ENCODE peak calls at places on chromosomes 1 and 21, in seven cellular contexts. R, O, Z, X, Y, H and T are unnamed samples.
A peak's percentile ranks its signal among the peaks of the same experiment; 100 is the strongest.

GRCh38 chr1:227950735-227951224 is 3.0 kb upstream of the WNT9A start:
- DNase-seq in R (no peak), O (no peak), Z (no peak), X (no peak), Y (no peak), H (peak; percentile 74), T (no peak)

GRCh38 chr1:98099501-98099900 is 178.7 kb upstream of the DPYD start:
- DNase-seq in R (no peak), O (no peak), Z (no peak), X (no peak), Y (no peak), H (no peak), T (no peak)

GRCh38 chr1:22104865-22105437 is 37.9 kb downstream of the WNT4 start:
- DNase-seq in R (no peak), O (no peak), Z (no peak), X (no peak), Y (no peak), H (no peak), T (no peak)

GRCh38 chr1:12132078-12132477 is 34.7 kb upstream of the TNFRSF1B start:
- DNase-seq in R (peak; percentile 41), O (no peak), Z (no peak), X (no peak), Y (no peak), H (no peak), T (no peak)

GRCh38 chr1:225449261-225449660 is 21.4 kb upstream of the LBR start:
- DNase-seq in R (no peak), O (no peak), Z (no peak), X (no peak), Y (no peak), H (no peak), T (no peak)

GRCh38 chr1:115314765-115315164 is 23.3 kb downstream of the NGF start:
- DNase-seq in R (peak; percentile 92), O (no peak), Z (no peak), X (peak; percentile 83), Y (no peak), H (no peak), T (peak; percentile 66)

GRCh38 chr1:225919906-225920305 is 4.1 kb downstream of the PYCR2 start:
- DNase-seq in R (peak; percentile 83), O (no peak), Z (no peak), X (peak; percentile 94), Y (peak; percentile 80), H (peak; percentile 92), T (peak; percentile 85)

GRCh38 chr1:4962836-4963235 is 308.4 kb downstream of the AJAP1 start:
- DNase-seq in R (no peak), O (no peak), Z (no peak), X (no peak), Y (no peak), H (no peak), T (no peak)

GRCh38 chr1:65846911-65847310 is 54.2 kb downstream of the PDE4B start:
- DNase-seq in R (no peak), O (no peak), Z (no peak), X (peak; percentile 17), Y (no peak), H (no peak), T (no peak)

GRCh38 chr1:204065986-204066300 is 7.0 kb upstream of the SOX13 start:
- DNase-seq in R (no peak), O (no peak), Z (no peak), X (no peak), Y (no peak), H (no peak), T (no peak)

GRCh38 chr1:202184750-202185460 is 8.7 kb upstream of the LGR6 start:
- DNase-seq in R (peak; percentile 85), O (peak; percentile 64), Z (no peak), X (peak; percentile 88), Y (peak; percentile 83), H (peak; percentile 94), T (peak; percentile 93)

GRCh38 chr1:151526735-151527520 is 13.2 kb upstream of the TUFT1 start:
- DNase-seq in R (no peak), O (no peak), Z (no peak), X (no peak), Y (no peak), H (no peak), T (no peak)

GRCh38 chr21:34874689-34875513 is 174.2 kb downstream of the RUNX1 start:
- DNase-seq in R (no peak), O (no peak), Z (no peak), X (no peak), Y (no peak), H (no peak), T (no peak)

GRCh38 chr21:41957991-41958766 is 4.4 kb upstream of the C2CD2 start:
- DNase-seq in R (peak; percentile 93), O (no peak), Z (no peak), X (peak; percentile 94), Y (peak; percentile 43), H (no peak), T (peak; percentile 90)

GRCh38 chr1:155078496-155079209 is at the start of gene EFNA3:
- DNase-seq in R (peak; percentile 40), O (peak; percentile 49), Z (no peak), X (peak; percentile 61), Y (peak; percentile 85), H (no peak), T (peak; percentile 97)

GRCh38 chr1:70264875-70265274 is 43.7 kb downstream of the SRSF11 start:
- DNase-seq in R (no peak), O (no peak), Z (no peak), X (no peak), Y (no peak), H (no peak), T (no peak)

GRCh38 chr1:221845650-221846371 is 103.9 kb upstream of the DUSP10 start:
- DNase-seq in R (peak; percentile 91), O (no peak), Z (no peak), X (peak; percentile 65), Y (no peak), H (no peak), T (peak; percentile 37)

GRCh38 chr1:52877554-52877953 is 35.0 kb downstream of the ZYG11A start:
- DNase-seq in R (peak; percentile 28), O (no peak), Z (no peak), X (no peak), Y (no peak), H (no peak), T (no peak)

GRCh38 chr1:21337010-21337437 is 46.8 kb upstream of the ECE1 start:
- DNase-seq in R (no peak), O (no peak), Z (no peak), X (no peak), Y (no peak), H (no peak), T (no peak)

GRCh38 chr1:226659641-226660040 is 79.4 kb downstream of the ITPKB start:
- DNase-seq in R (no peak), O (no peak), Z (no peak), X (no peak), Y (no peak), H (no peak), T (no peak)

GRCh38 chr1:160169553-160170399 is 18.4 kb downstream of the ATP1A4 start:
- DNase-seq in R (no peak), O (no peak), Z (no peak), X (no peak), Y (no peak), H (no peak), T (no peak)